ENCODE peak calls at places on chromosome X, in six cellular contexts. K is K562, I is A549, M is endothelial cell of umbilical vein, U is GM12878, X is HepG2. L is an unnamed sample.

GRCh38 chrX:87167841-87168240 is 349.8 kb upstream of the KLHL4 start:
- DNase-seq in M (no peak), I (no peak), U (no peak), X (no peak), K (no peak), L (no peak)

GRCh38 chrX:131279617-131280016 is 9.5 kb downstream of the IGSF1 start:
- DNase-seq in U (no peak), X (no peak), I (no peak), K (no peak), M (no peak), L (no peak)

GRCh38 chrX:50456712-50457484 is 13.7 kb downstream of the DGKK start:
- DNase-seq in M (no peak), I (no peak), K (no peak), U (no peak), X (no peak), L (peak)

GRCh38 chrX:37076983-37077382 is 68.8 kb downstream of the FAM47C start:
- DNase-seq in X (no peak), U (no peak), K (no peak), M (no peak), I (no peak), L (no peak)

GRCh38 chrX:38672646-38673045 is 111.3 kb downstream of the TSPAN7 start:
- DNase-seq in X (no peak), U (no peak), I (no peak), K (no peak), M (no peak), L (no peak)

GRCh38 chrX:20623448-20623847 is 356.7 kb upstream of the RPS6KA3 start:
- DNase-seq in K (no peak), U (no peak), I (peak), M (no peak), X (no peak), L (no peak)

GRCh38 chrX:37666516-37666915 is 19.1 kb upstream of the XK start:
- DNase-seq in M (peak), K (no peak), X (no peak), U (no peak), I (no peak), L (no peak)

GRCh38 chrX:10797493-10797892 is 177.1 kb upstream of the MID1 start:
- DNase-seq in I (no peak), M (peak), X (no peak), U (no peak), K (no peak), L (no peak)

GRCh38 chrX:78658851-78659744 is at the start of gene RTL3:
- DNase-seq in U (no peak), I (no peak), X (no peak), M (peak), K (no peak), L (peak)

GRCh38 chrX:2497961-2498780 is 2.6 kb downstream of the DHRSX start:
- DNase-seq in U (no peak), I (peak), X (peak), M (peak), K (no peak), L (no peak)

GRCh38 chrX:43892471-43892870 is 10.2 kb upstream of the MAOB start:
- DNase-seq in I (no peak), K (no peak), M (no peak), U (no peak), X (no peak), L (no peak)

GRCh38 chrX:136386173-136386572 is 85.4 kb downstream of the ADGRG4 start:
- DNase-seq in U (no peak), M (no peak), X (no peak), I (no peak), K (no peak), L (no peak)

GRCh38 chrX:39869846-39870601 is 227.7 kb downstream of the BCOR start:
- DNase-seq in K (peak), X (no peak), M (peak), U (no peak), I (peak), L (peak)

GRCh38 chrX:21657318-21658151 is 595 bp downstream of the KLHL34 start:
- DNase-seq in U (no peak), I (no peak), M (no peak), K (no peak), X (no peak), L (no peak)

DNA sequence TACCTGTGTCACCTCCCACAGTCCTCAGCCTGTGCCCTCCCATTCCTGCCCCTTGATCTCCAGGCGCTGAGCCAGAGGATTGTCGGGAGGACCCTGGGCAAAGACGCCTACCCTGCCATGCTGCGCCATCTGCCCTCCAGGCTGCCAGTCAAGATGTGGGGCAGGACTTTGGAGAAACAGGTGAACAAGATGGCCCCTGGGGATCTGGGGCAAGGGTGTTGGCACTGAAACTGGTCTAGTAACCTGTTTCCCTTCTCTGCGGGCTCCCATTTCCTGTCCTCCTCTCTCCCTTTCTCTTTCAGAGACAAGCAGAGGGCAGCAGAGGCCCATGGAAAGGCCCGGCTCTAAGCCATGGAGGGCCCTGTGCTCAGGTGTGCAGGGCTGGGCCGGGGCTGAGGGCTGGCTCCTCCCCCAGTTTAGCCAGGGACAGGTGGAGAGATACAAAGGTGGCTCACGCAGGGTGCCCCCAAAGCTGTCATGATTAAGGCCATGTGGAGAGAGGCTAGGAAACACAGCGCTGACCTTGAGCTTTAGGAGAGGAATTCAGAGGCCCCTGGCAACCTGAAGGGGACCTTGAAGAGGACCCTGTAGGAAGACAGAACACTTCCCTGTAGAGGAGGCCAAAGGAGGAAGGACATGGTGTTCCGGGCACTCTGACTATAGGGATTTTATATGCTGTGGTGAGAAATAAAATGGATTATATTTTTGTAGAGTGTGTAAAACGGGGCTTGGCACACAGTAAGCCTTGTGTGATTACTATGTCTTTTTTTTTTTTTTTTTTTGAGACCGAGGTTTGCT is at the start of gene GLOD5:
- DNase-seq in M (no peak), X (peak), U (no peak), I (no peak), K (peak), L (peak)
- TF ChIP-seq MYC in M (no peak), X (no peak), U (no peak), I (no peak), K (no peak), L (no peak)

GRCh38 chrX:153725832-153726285 is 1.2 kb downstream of the ABCD1 start:
- DNase-seq in U (no peak), I (no peak), M (no peak), X (no peak), K (no peak), L (peak)

GRCh38 chrX:153722704-153723350 is 1.4 kb downstream of the BCAP31 start:
- DNase-seq in U (no peak), X (no peak), M (peak), I (peak), K (no peak), L (peak)

GRCh38 chrX:153725039-153725831 is 579 bp downstream of the ABCD1 start:
- DNase-seq in U (no peak), X (no peak), I (no peak), K (no peak), M (no peak), L (no peak)

GRCh38 chrX:153723351-153724251 is 586 bp downstream of the BCAP31 start:
- DNase-seq in K (peak), U (no peak), I (peak), M (peak), X (peak), L (peak)

DNA sequence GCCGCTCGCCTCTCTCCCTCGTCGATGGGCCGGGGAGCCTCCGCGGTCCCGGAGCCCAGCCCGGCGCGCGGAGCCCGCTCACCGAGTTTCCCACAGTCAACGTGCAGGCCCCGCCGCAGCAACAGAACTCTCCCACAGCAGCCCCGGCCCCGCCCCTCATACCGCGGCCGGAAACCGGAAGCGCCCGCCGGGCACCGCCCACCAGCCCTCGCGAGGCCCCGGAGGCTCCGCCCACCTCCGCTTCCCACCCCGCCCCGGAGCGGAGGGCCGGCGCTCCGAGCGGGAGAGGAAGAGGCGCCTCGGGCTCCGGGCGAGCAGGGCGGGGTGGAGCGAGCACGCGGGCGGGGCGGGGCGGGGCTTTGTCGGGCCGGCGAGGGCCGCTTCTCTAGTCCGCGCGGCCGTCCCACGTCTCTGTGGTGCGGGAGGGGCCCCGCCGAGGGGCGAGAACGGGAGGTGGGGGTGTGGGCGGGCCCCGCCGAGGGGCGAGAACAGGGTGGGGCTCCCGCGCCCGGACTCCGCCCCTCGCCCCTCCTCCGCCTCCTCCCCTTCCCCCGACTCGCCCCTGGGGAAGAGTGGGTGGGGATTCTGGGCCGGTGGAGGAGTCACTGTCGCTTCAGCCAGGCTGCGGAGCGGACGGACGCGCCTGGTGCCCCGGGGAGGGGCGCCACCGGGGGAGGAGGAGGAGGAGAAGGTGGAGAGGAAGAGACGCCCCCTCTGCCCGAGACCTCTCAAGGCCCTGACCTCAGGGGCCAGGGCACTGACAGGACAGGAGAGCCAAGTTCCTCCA is at the start of the genes ABCD1 and BCAP31:
- DNase-seq in U (peak), X (peak), I (peak), M (peak), K (peak), L (peak)
- TF ChIP-seq CTCF in U (no peak), X (peak), I (no peak), M (no peak), K (no peak), L (no peak)

GRCh38 chrX:154805696-154806091 is 409 bp upstream of the MPP1 start:
- DNase-seq in K (no peak), I (no peak), U (no peak), M (no peak), X (no peak), L (no peak)
- TF ChIP-seq POLR2A in K (no peak), I (no peak), U (no peak), M (no peak), X (no peak), L (no peak)

GRCh38 chrX:140713174-140713539 is 3.6 kb downstream of the LINC00632 start:
- DNase-seq in I (no peak), K (no peak), X (no peak), U (no peak), M (no peak), L (peak)

GRCh38 chrX:140712413-140713173 is 3.0 kb downstream of the LINC00632 start:
- DNase-seq in K (no peak), U (no peak), M (no peak), X (no peak), I (peak), L (peak)

GRCh38 chrX:140710710-140711109 is 1.2 kb downstream of the LINC00632 start:
- DNase-seq in X (no peak), K (no peak), U (no peak), I (no peak), M (no peak), L (no peak)

DNA sequence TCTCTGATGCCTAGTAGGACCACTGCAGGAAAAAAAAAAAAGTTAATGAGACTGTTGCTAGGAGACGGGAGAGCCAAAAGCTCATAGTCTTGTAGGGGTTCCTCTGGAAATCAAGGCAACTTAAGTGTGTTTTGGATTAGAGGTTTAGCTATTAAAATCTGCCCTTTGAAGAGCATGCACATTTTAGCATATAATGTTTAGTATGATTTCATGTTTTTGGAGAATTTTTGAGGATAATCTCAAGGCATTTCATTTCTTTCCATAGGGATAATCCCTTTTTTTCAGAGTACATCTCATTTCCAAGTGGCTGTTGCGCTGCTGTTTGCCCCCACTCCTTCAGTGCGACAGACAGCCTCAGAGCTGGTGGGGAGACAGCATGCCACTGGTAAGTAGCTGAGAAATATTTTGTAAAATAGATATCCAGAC is at the start of gene LINC00632:
- DNase-seq in U (no peak), M (no peak), X (no peak), I (no peak), K (no peak), L (no peak)
- TF ChIP-seq MYC in U (no peak), M (no peak), X (no peak), I (no peak), K (no peak), L (no peak)

DNA sequence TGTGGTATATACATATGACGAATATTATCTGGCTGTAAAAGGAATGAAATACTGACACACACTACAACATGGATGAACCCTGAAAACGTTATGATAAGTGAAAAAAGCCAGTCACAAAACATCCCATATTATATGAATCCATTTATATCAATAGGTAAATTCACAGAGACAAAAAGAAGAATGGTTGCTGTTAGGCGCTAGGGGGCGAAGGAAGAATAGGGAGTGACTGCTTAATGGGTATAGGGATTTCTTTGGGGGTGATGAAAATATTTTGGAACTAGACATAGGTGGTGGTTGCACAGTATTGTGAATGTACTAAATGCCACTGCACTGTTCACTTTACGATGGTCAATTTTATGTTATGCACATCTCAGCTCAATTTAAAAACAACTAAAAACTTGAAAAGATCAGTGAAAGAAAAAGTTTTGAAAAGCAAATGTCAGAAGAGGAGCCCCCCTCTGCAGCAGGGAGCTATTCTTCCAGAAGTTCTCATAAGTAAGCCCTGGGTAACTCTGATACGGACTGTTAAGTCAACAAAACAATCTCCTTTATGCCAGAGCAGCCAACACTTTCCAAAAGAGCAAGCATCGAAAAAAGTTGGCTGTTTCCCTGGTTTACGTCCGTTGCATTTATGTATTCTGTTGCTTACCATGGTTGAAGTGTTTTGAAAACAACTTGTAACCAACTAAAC is 96.3 kb upstream of the EGFL6 start:
- DNase-seq in X (no peak), I (no peak), U (peak), K (no peak), M (peak), L (no peak)
- TF ChIP-seq CTCF in X (no peak), I (no peak), U (peak), K (peak), M (no peak), L (no peak)

GRCh38 chrX:48802089-48802812 is 384 bp downstream of the HDAC6 start:
- DNase-seq in I (peak), K (peak), M (peak), U (peak), X (peak), L (peak)
- TF ChIP-seq POLR2A in I (peak), K (peak), M (peak), U (peak), X (no peak), L (no peak)

GRCh38 chrX:13086076-13086475 is 41.7 kb upstream of the FAM9C start:
- DNase-seq in I (no peak), K (no peak), M (no peak), X (no peak), U (no peak), L (no peak)

GRCh38 chrX:13084611-13085010 is 40.2 kb upstream of the FAM9C start:
- DNase-seq in U (no peak), M (peak), K (no peak), X (no peak), I (no peak), L (no peak)

GRCh38 chrX:13085533-13085932 is 41.1 kb upstream of the FAM9C start:
- DNase-seq in X (no peak), M (no peak), I (no peak), U (peak), K (no peak), L (peak)

GRCh38 chrX:13088155-13088485 is 43.7 kb upstream of the FAM9C start:
- DNase-seq in U (no peak), X (no peak), K (no peak), I (no peak), M (no peak), L (peak)

GRCh38 chrX:13087322-13088154 is 43.1 kb upstream of the FAM9C start:
- DNase-seq in I (no peak), M (peak), K (no peak), X (no peak), U (peak), L (peak)
- TF ChIP-seq MYC in I (no peak), M (no peak), K (no peak), X (no peak), U (no peak), L (peak)

GRCh38 chrX:108139303-108139702 is 47.7 kb downstream of the ATG4A start:
- DNase-seq in U (no peak), X (no peak), I (no peak), K (peak), M (no peak), L (peak)
- TF ChIP-seq CTCF in U (peak), X (peak), I (peak), K (peak), M (peak), L (peak)

DNA sequence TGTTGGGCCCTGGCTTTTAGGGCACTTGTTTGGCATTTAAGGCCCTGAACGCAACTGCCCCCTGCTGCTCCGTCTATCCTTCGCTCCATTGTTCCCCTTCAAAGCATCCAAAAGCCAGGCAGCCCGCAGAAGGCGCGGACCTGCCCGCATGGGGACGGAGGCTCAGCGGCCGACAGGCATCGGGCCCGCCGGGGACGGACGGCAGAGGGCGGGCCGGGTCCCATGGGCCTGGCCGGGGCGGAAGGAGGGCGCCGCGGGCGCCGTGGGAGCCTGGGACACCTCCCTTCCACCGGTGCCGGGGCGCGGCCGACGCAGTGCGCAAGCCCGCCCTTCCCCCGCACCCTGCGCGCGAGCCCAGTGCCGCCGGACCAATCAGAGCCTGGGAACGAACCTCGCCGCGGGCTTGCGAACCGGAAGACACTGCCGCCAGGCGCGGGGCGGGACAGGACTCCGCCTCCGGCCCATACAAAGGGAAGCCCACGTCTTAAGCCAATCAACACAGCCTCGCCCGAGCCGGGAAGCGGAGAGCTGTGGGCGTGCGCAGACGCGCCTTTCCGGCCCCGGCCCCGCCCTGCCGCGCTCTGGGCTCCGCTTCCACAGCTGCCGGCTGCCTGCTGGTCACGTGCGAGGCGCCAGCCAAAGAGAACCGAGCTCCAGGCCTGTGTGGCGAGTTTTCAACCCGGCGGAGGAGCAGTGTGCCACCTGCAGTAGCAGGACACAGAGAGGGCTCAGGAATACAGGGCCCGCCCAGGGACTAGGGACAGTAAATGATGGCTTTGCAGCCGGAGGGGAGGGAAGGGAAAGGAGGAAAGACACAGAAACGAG is 2.1 kb upstream of the ARHGAP4 start:
- DNase-seq in M (peak), U (peak), X (peak), K (peak), I (peak), L (peak)
- TF ChIP-seq POLR2A in M (no peak), U (peak), X (no peak), K (peak), I (peak), L (peak)